ENCODE peak calls at places on chromosomes 16 and 17, in six cellular contexts. One of them, this sample, is unnamed.

GRCh38 chr17:20935740-20936139 is 107.1 kb downstream of the USP22 start:
- DNase-seq in Calu3: no peak
- DNase-seq in neural progenitor cell: no peak
- DNase-seq in K562: no peak
- DNase-seq in heart right ventricle: no peak
- DNase-seq in heart left ventricle: no peak
- DNase-seq in this sample: no peak

GRCh38 chr17:12342609-12343248 is 322.1 kb downstream of the MAP2K4 start:
- DNase-seq in Calu3: peak; percentile 31
- DNase-seq in neural progenitor cell: peak; percentile 64
- DNase-seq in K562: peak; percentile 48
- DNase-seq in heart right ventricle: no peak
- DNase-seq in heart left ventricle: no peak
- DNase-seq in this sample: no peak

GRCh38 chr16:7285520-7285919 is 47.1 kb upstream of the RBFOX1 start:
- DNase-seq in Calu3: no peak
- DNase-seq in neural progenitor cell: no peak
- DNase-seq in K562: no peak
- DNase-seq in heart right ventricle: no peak
- DNase-seq in heart left ventricle: no peak
- DNase-seq in this sample: no peak

GRCh38 chr16:72901012-72901411 is 146.9 kb downstream of the ZFHX3 start:
- DNase-seq in Calu3: no peak
- DNase-seq in neural progenitor cell: no peak
- DNase-seq in K562: no peak
- DNase-seq in heart right ventricle: no peak
- DNase-seq in heart left ventricle: no peak
- DNase-seq in this sample: no peak

GRCh38 chr17:77011173-77012011 is 129.4 kb upstream of the SEC14L1 start:
- DNase-seq in Calu3: peak; percentile 61
- DNase-seq in neural progenitor cell: peak; percentile 61
- DNase-seq in K562: peak; percentile 36
- DNase-seq in heart right ventricle: no peak
- DNase-seq in heart left ventricle: no peak
- DNase-seq in this sample: peak; percentile 24

GRCh38 chr17:56867948-56868376 is 34.0 kb downstream of the DGKE start:
- DNase-seq in Calu3: no peak
- DNase-seq in neural progenitor cell: no peak
- DNase-seq in K562: no peak
- DNase-seq in heart right ventricle: no peak
- DNase-seq in heart left ventricle: no peak
- DNase-seq in this sample: no peak

GRCh38 chr17:44187131-44187899 is 543 bp downstream of the TMUB2 start:
- DNase-seq in Calu3: no peak
- DNase-seq in neural progenitor cell: no peak
- DNase-seq in K562: peak; percentile 87
- DNase-seq in heart right ventricle: no peak
- DNase-seq in heart left ventricle: no peak
- DNase-seq in this sample: no peak

GRCh38 chr17:74386397-74386796 is 19.1 kb downstream of the GPR142 start:
- DNase-seq in Calu3: no peak
- DNase-seq in neural progenitor cell: no peak
- DNase-seq in K562: no peak
- DNase-seq in heart right ventricle: peak; percentile 81
- DNase-seq in heart left ventricle: peak; percentile 86
- DNase-seq in this sample: no peak

GRCh38 chr17:18362509-18363020 is 785 bp downstream of the SHMT1 start:
- DNase-seq in Calu3: peak; percentile 64
- DNase-seq in neural progenitor cell: peak; percentile 55
- DNase-seq in K562: no peak
- DNase-seq in heart right ventricle: peak; percentile 50
- DNase-seq in heart left ventricle: peak; percentile 61
- DNase-seq in this sample: no peak

GRCh38 chr16:87657621-87658192 is 55.4 kb downstream of the JPH3 start:
- DNase-seq in Calu3: peak; percentile 38
- DNase-seq in neural progenitor cell: peak; percentile 66
- DNase-seq in K562: peak; percentile 35
- DNase-seq in heart right ventricle: no peak
- DNase-seq in heart left ventricle: no peak
- DNase-seq in this sample: no peak

GRCh38 chr16:53546988-53547391 is 44.0 kb upstream of the AKTIP start:
- DNase-seq in Calu3: peak; percentile 29
- DNase-seq in neural progenitor cell: peak; percentile 36
- DNase-seq in K562: peak; percentile 36
- DNase-seq in heart right ventricle: no peak
- DNase-seq in heart left ventricle: no peak
- DNase-seq in this sample: no peak

GRCh38 chr17:70298929-70299529 is 129.7 kb downstream of the KCNJ2 start:
- DNase-seq in Calu3: no peak
- DNase-seq in neural progenitor cell: no peak
- DNase-seq in K562: no peak
- DNase-seq in heart right ventricle: no peak
- DNase-seq in heart left ventricle: no peak
- DNase-seq in this sample: no peak

GRCh38 chr17:51745993-51746392 is 412.5 kb downstream of the CA10 start:
- DNase-seq in Calu3: no peak
- DNase-seq in neural progenitor cell: no peak
- DNase-seq in K562: no peak
- DNase-seq in heart right ventricle: no peak
- DNase-seq in heart left ventricle: no peak
- DNase-seq in this sample: no peak

GRCh38 chr16:1564325-1564724 is 30.9 kb downstream of the TMEM204 start:
- DNase-seq in Calu3: peak; percentile 34
- DNase-seq in neural progenitor cell: no peak
- DNase-seq in K562: peak; percentile 58
- DNase-seq in heart right ventricle: no peak
- DNase-seq in heart left ventricle: no peak
- DNase-seq in this sample: no peak
- TF ChIP-seq CTCF in Calu3: no peak
- TF ChIP-seq CTCF in neural progenitor cell: no peak
- TF ChIP-seq CTCF in K562: peak; percentile 48
- TF ChIP-seq CTCF in heart right ventricle: no peak
- TF ChIP-seq CTCF in heart left ventricle: no peak
- TF ChIP-seq CTCF in this sample: no peak

GRCh38 chr17:36014946-36015345 is 2.8 kb downstream of the CCL23 start:
- DNase-seq in Calu3: no peak
- DNase-seq in neural progenitor cell: no peak
- DNase-seq in K562: no peak
- DNase-seq in heart right ventricle: no peak
- DNase-seq in heart left ventricle: no peak
- DNase-seq in this sample: no peak

GRCh38 chr17:36004604-36005003 is 3.3 kb upstream of the CCL15 start:
- DNase-seq in Calu3: no peak
- DNase-seq in neural progenitor cell: no peak
- DNase-seq in K562: no peak
- DNase-seq in heart right ventricle: no peak
- DNase-seq in heart left ventricle: no peak
- DNase-seq in this sample: no peak

GRCh38 chr17:36008998-36009665 is 7.8 kb upstream of the CCL15 start:
- DNase-seq in Calu3: no peak
- DNase-seq in neural progenitor cell: no peak
- DNase-seq in K562: peak; percentile 77
- DNase-seq in heart right ventricle: no peak
- DNase-seq in heart left ventricle: no peak
- DNase-seq in this sample: no peak
- TF ChIP-seq CTCF in Calu3: peak; percentile 50
- TF ChIP-seq CTCF in neural progenitor cell: peak; percentile 51
- TF ChIP-seq CTCF in K562: peak; percentile 83
- TF ChIP-seq CTCF in heart right ventricle: no peak
- TF ChIP-seq CTCF in heart left ventricle: peak; percentile 32
- TF ChIP-seq CTCF in this sample: no peak

GRCh38 chr17:57925361-57925990 is 29.7 kb downstream of the CUEDC1 start:
- DNase-seq in Calu3: no peak
- DNase-seq in neural progenitor cell: peak; percentile 47
- DNase-seq in K562: no peak
- DNase-seq in heart right ventricle: no peak
- DNase-seq in heart left ventricle: no peak
- DNase-seq in this sample: no peak
- TF ChIP-seq CTCF in Calu3: no peak
- TF ChIP-seq CTCF in neural progenitor cell: no peak
- TF ChIP-seq CTCF in K562: no peak
- TF ChIP-seq CTCF in heart right ventricle: no peak
- TF ChIP-seq CTCF in heart left ventricle: no peak
- TF ChIP-seq CTCF in this sample: no peak

DNA sequence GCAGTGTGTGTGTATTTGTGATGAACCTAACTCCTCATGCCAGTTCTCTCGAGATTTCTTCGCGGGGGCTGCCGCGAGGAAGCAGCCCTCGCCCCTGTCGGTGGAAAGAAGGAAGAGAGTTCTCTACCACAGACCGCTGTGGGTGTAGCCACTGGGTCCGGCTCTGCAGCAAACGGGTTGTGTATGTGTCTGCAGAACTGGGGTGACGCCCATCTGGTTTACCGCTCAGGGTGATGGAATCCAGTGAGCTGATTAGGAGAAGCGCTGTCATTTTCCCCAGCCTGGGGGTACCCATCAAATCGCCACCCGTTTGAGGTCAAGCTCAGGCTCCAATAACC is 7.7 kb downstream of the CORO6 start:
- DNase-seq in Calu3: no peak
- DNase-seq in neural progenitor cell: peak; percentile 37
- DNase-seq in K562: peak; percentile 56
- DNase-seq in heart right ventricle: no peak
- DNase-seq in heart left ventricle: no peak
- DNase-seq in this sample: peak; percentile 64
- TF ChIP-seq CTCF in Calu3: no peak
- TF ChIP-seq CTCF in neural progenitor cell: no peak
- TF ChIP-seq CTCF in K562: no peak
- TF ChIP-seq CTCF in heart right ventricle: no peak
- TF ChIP-seq CTCF in heart left ventricle: no peak
- TF ChIP-seq CTCF in this sample: no peak

GRCh38 chr17:75688209-75688771 is 21.2 kb downstream of the SAP30BP start:
- DNase-seq in Calu3: no peak
- DNase-seq in neural progenitor cell: peak; percentile 59
- DNase-seq in K562: no peak
- DNase-seq in heart right ventricle: no peak
- DNase-seq in heart left ventricle: no peak
- DNase-seq in this sample: no peak

GRCh38 chr17:75685508-75685907 is 18.4 kb downstream of the SAP30BP start:
- DNase-seq in Calu3: no peak
- DNase-seq in neural progenitor cell: no peak
- DNase-seq in K562: no peak
- DNase-seq in heart right ventricle: no peak
- DNase-seq in heart left ventricle: no peak
- DNase-seq in this sample: no peak

GRCh38 chr17:75684249-75684648 is 17.1 kb downstream of the SAP30BP start:
- DNase-seq in Calu3: peak; percentile 27
- DNase-seq in neural progenitor cell: no peak
- DNase-seq in K562: no peak
- DNase-seq in heart right ventricle: no peak
- DNase-seq in heart left ventricle: no peak
- DNase-seq in this sample: no peak

GRCh38 chr17:75683467-75684041 is 16.4 kb downstream of the SAP30BP start:
- DNase-seq in Calu3: peak; percentile 63
- DNase-seq in neural progenitor cell: no peak
- DNase-seq in K562: peak; percentile 36
- DNase-seq in heart right ventricle: no peak
- DNase-seq in heart left ventricle: no peak
- DNase-seq in this sample: no peak

DNA sequence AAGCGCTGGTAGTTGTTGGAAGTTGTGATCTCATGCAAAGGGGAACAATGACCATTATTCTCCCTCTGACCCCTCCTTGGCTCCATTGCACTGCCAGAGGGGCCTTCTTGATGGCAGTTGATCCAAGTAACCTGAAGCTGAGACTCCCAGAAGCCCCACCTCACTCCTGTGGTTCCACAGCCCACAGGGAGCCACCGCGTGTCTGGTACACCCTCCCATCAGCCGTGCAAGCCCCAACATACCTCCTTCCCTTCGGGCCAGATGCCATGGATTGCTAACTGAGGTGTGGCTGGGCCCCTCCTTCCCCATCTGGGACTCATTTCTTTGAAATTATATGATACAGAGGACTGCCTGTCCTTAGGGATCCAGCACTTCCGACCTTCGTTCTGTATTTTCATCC is 17.8 kb downstream of the SAP30BP start:
- DNase-seq in Calu3: peak; percentile 82
- DNase-seq in neural progenitor cell: no peak
- DNase-seq in K562: no peak
- DNase-seq in heart right ventricle: no peak
- DNase-seq in heart left ventricle: no peak
- DNase-seq in this sample: no peak
- TF ChIP-seq CTCF in Calu3: no peak
- TF ChIP-seq CTCF in neural progenitor cell: no peak
- TF ChIP-seq CTCF in K562: no peak
- TF ChIP-seq CTCF in heart right ventricle: no peak
- TF ChIP-seq CTCF in heart left ventricle: no peak
- TF ChIP-seq CTCF in this sample: no peak

GRCh38 chr16:12260647-12261262 is 284.2 kb downstream of the SNX29 start:
- DNase-seq in Calu3: no peak
- DNase-seq in neural progenitor cell: peak; percentile 71
- DNase-seq in K562: peak; percentile 73
- DNase-seq in heart right ventricle: peak; percentile 28
- DNase-seq in heart left ventricle: peak; percentile 40
- DNase-seq in this sample: no peak
- TF ChIP-seq CTCF in Calu3: no peak
- TF ChIP-seq CTCF in neural progenitor cell: peak; percentile 35
- TF ChIP-seq CTCF in K562: peak; percentile 66
- TF ChIP-seq CTCF in heart right ventricle: no peak
- TF ChIP-seq CTCF in heart left ventricle: no peak
- TF ChIP-seq CTCF in this sample: no peak

DNA sequence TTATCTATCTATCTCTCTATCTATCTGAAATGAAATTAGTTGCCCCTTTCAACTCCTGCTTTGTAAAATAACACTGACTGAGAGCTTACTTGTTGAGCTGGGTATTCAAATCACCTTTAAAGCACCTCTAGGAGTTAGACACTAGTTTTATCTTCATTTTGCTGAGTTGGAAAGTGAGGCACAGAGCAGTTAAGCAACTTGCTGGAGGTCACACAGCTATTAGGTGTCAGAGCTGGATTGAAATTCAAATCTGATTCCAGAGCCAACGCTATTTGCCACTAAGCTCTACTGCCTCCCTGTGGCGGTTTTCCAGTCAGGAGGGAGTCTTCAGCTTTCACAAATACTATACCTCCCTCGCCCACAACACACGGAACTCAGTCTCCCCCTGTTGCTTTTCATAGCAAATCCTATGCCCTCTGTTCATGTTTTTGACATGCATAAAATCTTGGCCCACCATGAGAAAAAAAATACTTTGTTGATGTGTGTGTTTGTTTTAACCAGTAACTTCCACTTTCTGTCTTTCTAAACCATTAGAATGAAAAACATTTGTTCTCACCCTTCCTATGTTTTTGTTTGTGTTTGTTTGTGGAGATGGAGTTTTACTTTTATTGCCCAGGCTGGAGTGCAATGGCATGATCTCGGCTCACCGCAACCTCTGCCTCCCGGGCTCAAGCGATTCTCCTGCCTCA is 74.8 kb upstream of the SMURF2 start:
- DNase-seq in Calu3: peak; percentile 58
- DNase-seq in neural progenitor cell: peak; percentile 9
- DNase-seq in K562: no peak
- DNase-seq in heart right ventricle: no peak
- DNase-seq in heart left ventricle: no peak
- DNase-seq in this sample: peak; percentile 25
- TF ChIP-seq CTCF in Calu3: peak; percentile 35
- TF ChIP-seq CTCF in neural progenitor cell: peak; percentile 51
- TF ChIP-seq CTCF in K562: peak; percentile 69
- TF ChIP-seq CTCF in heart right ventricle: peak; percentile 39
- TF ChIP-seq CTCF in heart left ventricle: peak; percentile 55
- TF ChIP-seq CTCF in this sample: peak; percentile 48

GRCh38 chr17:3891626-3892094 is 1.2 kb downstream of the CAMKK1 start:
- DNase-seq in Calu3: no peak
- DNase-seq in neural progenitor cell: no peak
- DNase-seq in K562: no peak
- DNase-seq in heart right ventricle: no peak
- DNase-seq in heart left ventricle: no peak
- DNase-seq in this sample: no peak
- TF ChIP-seq CTCF in Calu3: no peak
- TF ChIP-seq CTCF in neural progenitor cell: no peak
- TF ChIP-seq CTCF in K562: no peak
- TF ChIP-seq CTCF in heart right ventricle: no peak
- TF ChIP-seq CTCF in heart left ventricle: no peak
- TF ChIP-seq CTCF in this sample: no peak

This sample was measured in natural killer cell.